ENCODE peak calls at places on chromosomes 3 and 15, in five cellular contexts. One of them, this sample, is unnamed.

GRCh38 chr3:64985072-64985471 is 297.3 kb upstream of the ADAMTS9 start:
- DNase-seq in suprapubic skin: no peak
- DNase-seq in GM12878: no peak
- DNase-seq in esophagus squamous epithelium: no peak
- DNase-seq in A549: no peak
- DNase-seq in this sample: no peak

GRCh38 chr15:74253276-74253921 is 17.3 kb downstream of the CCDC33 start:
- DNase-seq in suprapubic skin: no peak
- DNase-seq in esophagus squamous epithelium: no peak
- DNase-seq in GM12878: no peak
- DNase-seq in A549: no peak
- DNase-seq in this sample: no peak

GRCh38 chr3:183497313-183497712 is 58.2 kb downstream of the KLHL6 start:
- DNase-seq in suprapubic skin: no peak
- DNase-seq in A549: no peak
- DNase-seq in esophagus squamous epithelium: no peak
- DNase-seq in GM12878: no peak
- DNase-seq in this sample: peak

GRCh38 chr3:43181202-43181910 is 75.5 kb upstream of the POMGNT2 start:
- DNase-seq in A549: no peak
- DNase-seq in esophagus squamous epithelium: no peak
- DNase-seq in GM12878: peak
- DNase-seq in suprapubic skin: no peak
- DNase-seq in this sample: peak

GRCh38 chr3:195768414-195768813 is 43.3 kb downstream of the MUC4 start:
- DNase-seq in esophagus squamous epithelium: no peak
- DNase-seq in GM12878: no peak
- DNase-seq in suprapubic skin: no peak
- DNase-seq in A549: no peak
- DNase-seq in this sample: no peak

GRCh38 chr15:82847703-82848102 is 38.3 kb downstream of the WHAMM start:
- DNase-seq in esophagus squamous epithelium: no peak
- DNase-seq in A549: no peak
- DNase-seq in GM12878: no peak
- DNase-seq in suprapubic skin: no peak
- DNase-seq in this sample: no peak

GRCh38 chr15:33107950-33108349 is 86.6 kb downstream of the FMN1 start:
- DNase-seq in GM12878: no peak
- DNase-seq in esophagus squamous epithelium: no peak
- DNase-seq in A549: no peak
- DNase-seq in suprapubic skin: no peak
- DNase-seq in this sample: no peak

GRCh38 chr3:102733811-102734574 is 299.2 kb downstream of the ZPLD1 start:
- DNase-seq in GM12878: no peak
- DNase-seq in esophagus squamous epithelium: no peak
- DNase-seq in suprapubic skin: no peak
- DNase-seq in A549: no peak
- DNase-seq in this sample: no peak

GRCh38 chr15:35481992-35482391 is 64.0 kb downstream of the DPH6 start:
- DNase-seq in suprapubic skin: no peak
- DNase-seq in A549: peak
- DNase-seq in esophagus squamous epithelium: no peak
- DNase-seq in GM12878: no peak
- DNase-seq in this sample: no peak

GRCh38 chr3:151395806-151396205 is 11.3 kb upstream of the P2RY12 start:
- DNase-seq in GM12878: no peak
- DNase-seq in A549: no peak
- DNase-seq in esophagus squamous epithelium: no peak
- DNase-seq in suprapubic skin: no peak
- DNase-seq in this sample: no peak

GRCh38 chr15:52652984-52653383 is 26.2 kb downstream of the ATOSA start:
- DNase-seq in A549: no peak
- DNase-seq in esophagus squamous epithelium: no peak
- DNase-seq in GM12878: no peak
- DNase-seq in suprapubic skin: no peak
- DNase-seq in this sample: no peak

GRCh38 chr3:44923634-44924033 is 49.2 kb downstream of the TGM4 start:
- DNase-seq in A549: no peak
- DNase-seq in GM12878: no peak
- DNase-seq in esophagus squamous epithelium: no peak
- DNase-seq in suprapubic skin: no peak
- DNase-seq in this sample: no peak

GRCh38 chr3:183534249-183534648 is 21.3 kb downstream of the KLHL6 start:
- DNase-seq in GM12878: no peak
- DNase-seq in A549: no peak
- DNase-seq in suprapubic skin: no peak
- DNase-seq in esophagus squamous epithelium: no peak
- DNase-seq in this sample: no peak

GRCh38 chr3:171358891-171359218 is 101.3 kb downstream of the TNIK start:
- DNase-seq in esophagus squamous epithelium: no peak
- DNase-seq in suprapubic skin: no peak
- DNase-seq in GM12878: no peak
- DNase-seq in A549: no peak
- DNase-seq in this sample: no peak

GRCh38 chr3:193910886-193911738 is 224.8 kb upstream of the HES1 start:
- DNase-seq in esophagus squamous epithelium: no peak
- DNase-seq in suprapubic skin: no peak
- DNase-seq in A549: no peak
- DNase-seq in GM12878: no peak
- DNase-seq in this sample: no peak

GRCh38 chr15:73631915-73632669 is 1.1 kb downstream of the NPTN start:
- DNase-seq in esophagus squamous epithelium: no peak
- DNase-seq in A549: peak
- DNase-seq in suprapubic skin: no peak
- DNase-seq in GM12878: no peak
- DNase-seq in this sample: no peak

GRCh38 chr15:68417897-68418296 is 14.1 kb downstream of the ITGA11 start:
- DNase-seq in GM12878: no peak
- DNase-seq in A549: no peak
- DNase-seq in esophagus squamous epithelium: no peak
- DNase-seq in suprapubic skin: no peak
- DNase-seq in this sample: no peak

GRCh38 chr3:161409069-161409468 is 37.8 kb upstream of the SPTSSB start:
- DNase-seq in esophagus squamous epithelium: no peak
- DNase-seq in GM12878: no peak
- DNase-seq in suprapubic skin: no peak
- DNase-seq in A549: peak
- DNase-seq in this sample: no peak

GRCh38 chr15:62809106-62809967 is 233.2 kb upstream of the TPM1 start:
- DNase-seq in GM12878: no peak
- DNase-seq in suprapubic skin: no peak
- DNase-seq in esophagus squamous epithelium: no peak
- DNase-seq in A549: no peak
- DNase-seq in this sample: no peak

GRCh38 chr3:11199902-11200678 is 45.8 kb downstream of the HRH1 start:
- DNase-seq in GM12878: no peak
- DNase-seq in esophagus squamous epithelium: no peak
- DNase-seq in A549: no peak
- DNase-seq in suprapubic skin: no peak
- DNase-seq in this sample: no peak

GRCh38 chr3:17119198-17120072 is 234.7 kb downstream of the PLCL2 start:
- DNase-seq in suprapubic skin: no peak
- DNase-seq in esophagus squamous epithelium: no peak
- DNase-seq in GM12878: no peak
- DNase-seq in A549: no peak
- DNase-seq in this sample: no peak

DNA sequence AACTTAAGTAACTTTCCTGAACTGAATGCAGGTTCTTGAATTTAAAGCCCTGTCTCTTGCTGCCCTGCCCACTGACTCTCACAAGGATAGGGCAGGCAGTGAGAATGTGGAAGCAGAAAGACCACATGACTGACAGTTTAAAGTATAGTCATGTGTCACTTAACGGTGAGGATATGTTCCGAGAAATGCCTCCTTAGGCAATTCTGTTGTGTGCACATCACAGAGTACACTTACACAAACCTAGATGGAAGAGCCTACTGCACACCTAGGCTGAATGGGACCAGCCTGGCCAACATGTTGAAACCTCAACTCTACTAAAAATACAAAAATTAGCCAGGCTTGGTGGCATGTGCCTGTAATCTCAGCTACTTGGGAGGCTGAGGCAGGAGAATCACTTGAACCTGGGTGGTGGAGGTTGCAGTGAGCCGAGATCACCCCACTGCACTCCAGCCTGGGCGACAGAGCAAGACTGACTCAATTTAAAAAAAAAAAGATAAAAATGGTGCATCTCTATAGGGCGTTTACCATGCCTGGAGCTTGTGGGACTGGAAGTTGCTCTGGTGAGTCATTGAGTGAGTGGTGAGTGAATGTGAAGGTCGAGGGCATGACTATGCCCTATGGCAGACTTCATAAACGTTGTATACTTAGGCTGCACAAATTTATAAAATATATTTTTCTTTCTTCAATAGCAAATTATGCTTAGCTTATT is 18.9 kb upstream of the COPG1 start:
- DNase-seq in A549: no peak
- DNase-seq in esophagus squamous epithelium: no peak
- DNase-seq in suprapubic skin: no peak
- DNase-seq in GM12878: no peak
- DNase-seq in this sample: no peak
- H3K27ac ChIP-seq in A549: peak
- H3K27ac ChIP-seq in esophagus squamous epithelium: peak
- H3K27ac ChIP-seq in suprapubic skin: peak
- H3K27ac ChIP-seq in GM12878: no peak
- H3K27ac ChIP-seq in this sample: peak

DNA sequence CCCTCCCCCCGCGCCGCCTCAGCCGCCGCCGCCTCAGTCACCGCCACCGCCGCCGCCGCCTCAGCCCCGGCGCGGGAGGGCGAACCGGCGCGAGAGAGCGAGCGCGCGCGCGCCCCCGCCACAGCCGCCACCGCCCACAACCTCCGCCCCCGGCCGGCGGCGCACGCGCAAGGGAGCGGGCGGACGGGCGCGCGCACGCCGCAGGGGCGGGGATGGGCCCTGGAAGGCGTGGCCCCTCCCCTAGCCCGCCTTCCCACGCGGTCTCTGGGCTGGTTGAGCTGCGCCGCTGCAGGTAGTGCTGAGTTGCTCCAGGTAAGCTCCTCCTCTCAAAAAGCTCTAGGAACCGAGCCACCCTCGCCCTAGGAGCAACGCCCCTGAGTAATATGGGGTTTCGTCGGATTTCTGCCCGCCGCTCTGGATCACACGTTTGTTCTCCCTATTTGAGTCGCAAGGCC is at the start of gene TMCC1:
- DNase-seq in suprapubic skin: peak
- DNase-seq in GM12878: peak
- DNase-seq in A549: peak
- DNase-seq in esophagus squamous epithelium: peak
- DNase-seq in this sample: peak
- TF ChIP-seq POLR2A in suprapubic skin: no peak
- TF ChIP-seq POLR2A in GM12878: no peak
- TF ChIP-seq POLR2A in A549: peak
- TF ChIP-seq POLR2A in esophagus squamous epithelium: no peak
- TF ChIP-seq POLR2A in this sample: no peak

DNA sequence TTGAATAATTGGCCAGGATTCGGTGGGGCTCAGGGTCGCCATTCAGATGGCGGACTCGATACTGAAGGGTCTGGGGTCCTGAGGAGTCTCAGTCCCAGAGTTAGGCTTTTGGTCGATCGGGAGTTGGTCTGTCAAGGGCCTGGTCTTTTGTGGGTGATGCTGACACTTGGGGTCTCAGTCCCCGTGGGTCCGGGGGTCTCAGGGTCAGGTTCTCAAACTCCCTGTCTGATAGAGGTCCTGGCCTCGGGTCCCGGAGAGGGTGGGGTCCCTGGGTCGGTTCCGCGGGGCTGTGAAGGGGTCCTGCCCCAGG is 467 bp downstream of the NCKIPSD start:
- DNase-seq in esophagus squamous epithelium: no peak
- DNase-seq in GM12878: no peak
- DNase-seq in A549: no peak
- DNase-seq in suprapubic skin: no peak
- DNase-seq in this sample: no peak
- TF ChIP-seq CTCF in esophagus squamous epithelium: no peak
- TF ChIP-seq CTCF in GM12878: no peak
- TF ChIP-seq CTCF in A549: no peak
- TF ChIP-seq CTCF in suprapubic skin: no peak
- TF ChIP-seq CTCF in this sample: no peak

GRCh38 chr15:41523097-41523496 is 9.5 kb upstream of the LTK start:
- DNase-seq in GM12878: no peak
- DNase-seq in suprapubic skin: no peak
- DNase-seq in esophagus squamous epithelium: no peak
- DNase-seq in A549: no peak
- DNase-seq in this sample: no peak
- H3K27ac ChIP-seq in GM12878: no peak
- H3K27ac ChIP-seq in suprapubic skin: no peak
- H3K27ac ChIP-seq in esophagus squamous epithelium: no peak
- H3K27ac ChIP-seq in A549: no peak
- H3K27ac ChIP-seq in this sample: no peak

DNA sequence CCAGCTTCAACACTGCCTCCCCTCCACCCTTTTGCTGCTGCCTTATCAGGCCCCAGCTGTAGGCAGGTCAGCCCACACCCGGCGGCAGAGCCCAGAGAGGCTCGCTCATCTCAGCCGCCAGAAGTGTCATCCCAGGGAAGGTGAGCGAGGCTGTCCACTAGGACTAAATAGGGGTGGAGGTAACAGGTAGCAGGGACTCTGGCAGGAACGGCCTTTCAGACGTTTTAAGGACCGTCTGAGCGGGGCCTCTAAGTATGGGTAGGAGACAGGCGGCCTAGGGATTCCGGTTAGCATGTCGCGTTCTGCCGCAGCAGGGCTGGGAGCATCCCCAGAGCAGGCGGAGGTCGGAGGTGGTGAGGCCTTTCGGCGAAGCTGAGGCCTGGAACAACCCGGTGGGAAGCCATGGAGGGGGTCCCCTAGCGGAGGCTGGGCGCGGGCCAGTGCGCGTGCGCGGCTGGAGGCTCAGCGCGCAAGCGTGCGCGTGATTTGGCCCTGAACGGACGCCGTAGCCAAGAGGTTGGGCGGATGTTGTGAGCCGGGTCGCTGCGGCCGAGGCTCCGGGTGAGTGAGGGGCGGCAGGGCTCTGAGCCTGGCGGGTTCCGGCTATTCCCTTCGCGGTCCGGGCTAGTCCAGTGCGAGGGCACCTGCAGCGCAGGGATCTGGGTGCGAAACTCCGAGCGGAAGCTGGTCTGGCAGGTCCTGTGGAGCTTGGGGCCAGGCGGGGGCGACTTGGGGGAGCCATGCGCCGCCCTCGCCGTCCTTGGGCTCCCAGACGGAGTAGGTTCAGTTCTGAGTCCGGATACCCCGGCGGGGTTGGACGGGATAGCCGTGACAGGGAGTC is at the start of the genes MST1 and RNF123:
- DNase-seq in esophagus squamous epithelium: no peak
- DNase-seq in suprapubic skin: peak
- DNase-seq in GM12878: peak
- DNase-seq in A549: peak
- DNase-seq in this sample: peak
- TF ChIP-seq POLR2A in esophagus squamous epithelium: no peak
- TF ChIP-seq POLR2A in suprapubic skin: no peak
- TF ChIP-seq POLR2A in GM12878: peak
- TF ChIP-seq POLR2A in A549: peak
- TF ChIP-seq POLR2A in this sample: peak

This sample was measured in upper lobe of left lung.